ENCODE peak calls at places on chromosomes 11 and 22, in ten cellular contexts. K is fibroblast of mammary gland, D is Kasumi-1, X is KBM-7, L is HEK293T, O is psoas muscle, T is GM23248, G is GM04504, Z is lung microvascular endothelial cell, Q is amniotic epithelial cell. E is an unnamed sample.

GRCh38 chr22:27512283-27512761 is 289.2 kb downstream of the MN1 start:
- DNase-seq in K (peak), X (peak), Z (peak), T (peak), Q (peak), L (no peak), O (peak), G (no peak), D (no peak), E (peak)

GRCh38 chr11:92845390-92846185 is 123.9 kb upstream of the MTNR1B start:
- DNase-seq in Z (no peak), D (no peak), O (no peak), G (no peak), L (no peak), X (no peak), Q (no peak), T (no peak), K (no peak), E (no peak)

GRCh38 chr22:34430386-34430785 is 510.1 kb upstream of the LARGE1 start:
- DNase-seq in Z (no peak), Q (no peak), O (no peak), T (no peak), D (no peak), G (no peak), X (no peak), L (no peak), K (no peak), E (no peak)

GRCh38 chr11:131064373-131064991 is 148.2 kb upstream of the SNX19 start:
- DNase-seq in Q (peak), K (peak), D (peak), L (peak), O (peak), Z (peak), G (no peak), X (peak), T (peak), E (peak)

GRCh38 chr11:76251576-76251975 is 45.3 kb upstream of the WNT11 start:
- DNase-seq in Q (no peak), L (no peak), O (no peak), D (no peak), Z (no peak), G (no peak), T (peak), X (no peak), K (peak), E (peak)

GRCh38 chr11:122709042-122709760 is 53.7 kb downstream of the UBASH3B start:
- DNase-seq in G (peak), D (no peak), K (peak), T (peak), X (no peak), Z (no peak), Q (peak), O (no peak), L (no peak), E (peak)

GRCh38 chr11:272195-272930 is 5.8 kb upstream of the NLRP6 start:
- DNase-seq in Q (no peak), O (no peak), L (no peak), D (no peak), T (no peak), K (no peak), Z (no peak), G (no peak), X (no peak), E (no peak)

GRCh38 chr11:34512810-34513673 is 552 bp downstream of the ELF5 start:
- DNase-seq in Q (peak), Z (peak), O (peak), D (peak), T (peak), X (peak), G (no peak), L (peak), K (peak), E (peak)

GRCh38 chr11:59158206-59159068 is 13.5 kb upstream of the DTX4 start:
- DNase-seq in K (peak), G (no peak), D (peak), Z (peak), O (no peak), T (peak), L (peak), Q (peak), X (peak), E (peak)

GRCh38 chr22:50733521-50734342 is 4.3 kb upstream of the ACR start:
- DNase-seq in O (no peak), X (no peak), G (peak), Q (peak), D (no peak), Z (no peak), K (peak), L (no peak), T (peak), E (no peak)

GRCh38 chr11:67504950-67505561 is at the start of gene PITPNM1:
- DNase-seq in Z (peak), Q (peak), D (peak), X (peak), K (no peak), O (peak), L (peak), G (no peak), T (peak), E (no peak)

GRCh38 chr11:103234974-103235373 is 125.7 kb downstream of the DYNC2H1 start:
- DNase-seq in D (no peak), K (peak), X (no peak), O (no peak), G (peak), Q (peak), L (no peak), Z (no peak), T (peak), E (no peak)

GRCh38 chr11:70505331-70505731 is 107.0 kb downstream of the CTTN start:
- DNase-seq in X (no peak), G (no peak), Q (no peak), T (no peak), K (no peak), O (no peak), D (no peak), L (no peak), Z (no peak), E (no peak)

GRCh38 chr11:77084581-77085191 is 17.9 kb downstream of the CAPN5 start:
- DNase-seq in X (no peak), O (no peak), Z (no peak), L (no peak), T (no peak), G (no peak), K (no peak), D (no peak), Q (no peak), E (no peak)

GRCh38 chr11:43919852-43920597 is 22.4 kb upstream of the C11orf96 start:
- DNase-seq in Z (no peak), L (no peak), X (no peak), K (peak), Q (no peak), D (no peak), O (no peak), G (no peak), T (no peak), E (no peak)

GRCh38 chr11:70141490-70142014 is 61.5 kb upstream of the FADD start:
- DNase-seq in T (peak), L (no peak), D (no peak), O (no peak), G (no peak), K (no peak), Q (no peak), X (no peak), Z (no peak), E (no peak)